ENCODE peak calls at places on chromosome 11, in ten cellular contexts. A is ascending aorta, Z is cardiac fibroblast, R is T47D, Q is transverse colon, S is smooth muscle cell of the brain vasculature, B is psoas muscle, H is iris pigment epithelial cell, G is astrocyte of the hippocampus, L is SW 1271. U is an unnamed sample.

GRCh38 chr11:1822648-1823375 is 12.0 kb upstream of the SYT8 start:
- DNase-seq in A (no peak), Z (no peak), R (no peak), Q (no peak), S (no peak), B (no peak), H (no peak), G (no peak), L (no peak), U (no peak)

GRCh38 chr11:106670069-106670468 is 348.2 kb downstream of the GUCY1A2 start:
- DNase-seq in A (no peak), Z (no peak), R (no peak), Q (no peak), S (no peak), B (no peak), H (peak), G (peak), L (no peak), U (no peak)

GRCh38 chr11:70423523-70424505 is 25.5 kb downstream of the CTTN start:
- DNase-seq in A (no peak), Z (peak), R (no peak), Q (no peak), S (no peak), B (no peak), H (peak), G (peak), L (no peak), U (peak)

GRCh38 chr11:65386307-65387081 is at the start of gene FRMD8:
- DNase-seq in A (peak), Z (peak), R (peak), Q (peak), S (peak), B (peak), H (peak), G (peak), L (peak), U (peak)

GRCh38 chr11:103035656-103036434 is 56.1 kb downstream of the DCUN1D5 start:
- DNase-seq in A (no peak), Z (peak), R (peak), Q (no peak), S (peak), B (no peak), H (peak), G (peak), L (peak), U (peak)

GRCh38 chr11:33543823-33544222 is 156.8 kb downstream of the C11orf91 start:
- DNase-seq in A (no peak), Z (peak), R (no peak), Q (no peak), S (no peak), B (no peak), H (peak), G (no peak), L (no peak), U (no peak)

GRCh38 chr11:65787649-65788622 is 1.1 kb downstream of the OVOL1 start:
- DNase-seq in A (no peak), Z (no peak), R (no peak), Q (peak), S (no peak), B (no peak), H (no peak), G (no peak), L (no peak), U (no peak)

GRCh38 chr11:72328366-72329224 is 84.6 kb upstream of the PHOX2A start:
- DNase-seq in A (no peak), Z (no peak), R (no peak), Q (no peak), S (no peak), B (no peak), H (peak), G (peak), L (peak), U (no peak)

U was measured in hepatic stellate cell.